ENCODE peak calls at places on chromosome 16, in four cellular contexts. K is HepG2, R is GM12878, E is H1. J is an unnamed sample.

GRCh38 chr16:70688266-70688742 is 2.5 kb upstream of the MTSS2 start:
- DNase-seq in K (no peak), R (no peak), E (no peak), J (no peak)

GRCh38 chr16:50839920-50840729 is 98.2 kb downstream of the CYLD start:
- DNase-seq in K (no peak), R (no peak), E (no peak), J (no peak)

GRCh38 chr16:14302031-14302398 is 230.9 kb downstream of the MRTFB start:
- DNase-seq in K (peak), R (no peak), E (no peak), J (peak)

GRCh38 chr16:27767971-27768591 is 218.1 kb downstream of the KATNIP start:
- DNase-seq in K (no peak), R (no peak), E (no peak), J (no peak)

GRCh38 chr16:87945351-87946042 is 5.7 kb upstream of the BANP start:
- DNase-seq in K (no peak), R (no peak), E (no peak), J (no peak)

GRCh38 chr16:508884-509736 is 18.4 kb upstream of the CAPN15 start:
- DNase-seq in K (peak), R (no peak), E (no peak), J (no peak)

GRCh38 chr16:68420366-68420765 is 27.9 kb downstream of the SMPD3 start:
- DNase-seq in K (no peak), R (no peak), E (no peak), J (no peak)

GRCh38 chr16:84442416-84443145 is 61.9 kb downstream of the MEAK7 start:
- DNase-seq in K (no peak), R (no peak), E (no peak), J (no peak)

GRCh38 chr16:28846933-28847273 is 755 bp upstream of the TUFM start:
- DNase-seq in K (no peak), R (no peak), E (no peak), J (no peak)

GRCh38 chr16:79001156-79001997 is 599.2 kb downstream of the MAF start:
- DNase-seq in K (no peak), R (no peak), E (no peak), J (no peak)

DNA sequence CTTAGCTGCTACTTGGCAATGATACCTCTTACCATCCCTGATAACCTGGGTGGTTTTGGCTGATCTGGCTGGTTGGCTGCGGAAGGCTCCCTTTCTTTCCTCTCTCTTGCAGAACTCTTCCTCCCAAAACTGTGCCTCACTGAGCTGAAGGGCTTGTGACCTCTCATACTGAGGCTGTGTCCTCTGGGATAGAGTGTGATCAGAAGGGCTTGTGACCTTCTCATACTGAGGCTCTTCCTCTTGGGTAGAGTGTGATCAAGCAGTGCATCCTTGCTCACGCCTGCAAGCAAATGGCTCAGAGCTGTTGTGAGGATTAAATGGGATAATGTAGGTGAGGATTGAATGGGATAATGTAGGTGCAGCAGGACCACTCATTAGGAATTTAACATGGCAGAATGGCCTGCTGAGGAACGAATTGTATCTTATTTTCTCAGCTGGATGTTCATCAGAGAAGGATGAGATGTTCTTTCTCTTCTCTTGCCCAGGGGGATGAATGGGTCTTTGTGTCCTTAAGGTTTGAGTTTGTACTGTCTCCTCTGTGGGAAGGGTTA is 130.2 kb upstream of the HS3ST2 start:
- DNase-seq in K (no peak), R (no peak), E (no peak), J (no peak)
- TF ChIP-seq SUZ12 in K (no peak), R (no peak), E (no peak), J (no peak)

DNA sequence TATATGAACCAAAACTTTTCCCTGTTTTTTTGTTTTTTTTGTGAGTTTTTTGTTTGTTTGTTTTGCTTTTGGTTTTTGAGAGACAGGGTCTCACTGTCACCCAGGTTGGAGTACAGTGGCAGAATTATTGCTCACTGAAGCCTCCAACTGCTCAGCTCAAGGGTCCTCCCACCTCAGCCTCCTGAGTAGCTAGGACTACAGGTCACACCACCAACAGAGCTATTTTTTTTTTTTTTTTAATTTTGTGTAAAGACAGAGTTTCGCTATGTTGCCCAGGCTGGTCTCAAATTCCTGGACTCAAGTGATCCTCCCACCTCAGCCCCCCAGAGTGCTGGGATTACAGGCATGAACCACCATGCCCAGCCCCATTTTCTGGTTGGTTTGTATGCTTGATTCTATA is 28.6 kb downstream of the CMTM4 start:
- DNase-seq in K (no peak), R (no peak), E (no peak), J (no peak)
- TF ChIP-seq SP1 in K (no peak), R (no peak), E (no peak), J (no peak)

GRCh38 chr16:10870808-10871156 is 6.2 kb upstream of the CIITA start:
- DNase-seq in K (no peak), R (no peak), E (no peak), J (no peak)
- TF ChIP-seq SUZ12 in K (no peak), R (no peak), E (no peak), J (no peak)

GRCh38 chr16:12173121-12173520 is 196.6 kb downstream of the SNX29 start:
- DNase-seq in K (no peak), R (no peak), E (no peak), J (no peak)

GRCh38 chr16:12172343-12172742 is 195.8 kb downstream of the SNX29 start:
- DNase-seq in K (no peak), R (no peak), E (no peak), J (no peak)

GRCh38 chr16:12178251-12178990 is 201.9 kb downstream of the SNX29 start:
- DNase-seq in K (no peak), R (no peak), E (no peak), J (no peak)

GRCh38 chr16:12177643-12178042 is 201.1 kb downstream of the SNX29 start:
- DNase-seq in K (no peak), R (no peak), E (no peak), J (no peak)

DNA sequence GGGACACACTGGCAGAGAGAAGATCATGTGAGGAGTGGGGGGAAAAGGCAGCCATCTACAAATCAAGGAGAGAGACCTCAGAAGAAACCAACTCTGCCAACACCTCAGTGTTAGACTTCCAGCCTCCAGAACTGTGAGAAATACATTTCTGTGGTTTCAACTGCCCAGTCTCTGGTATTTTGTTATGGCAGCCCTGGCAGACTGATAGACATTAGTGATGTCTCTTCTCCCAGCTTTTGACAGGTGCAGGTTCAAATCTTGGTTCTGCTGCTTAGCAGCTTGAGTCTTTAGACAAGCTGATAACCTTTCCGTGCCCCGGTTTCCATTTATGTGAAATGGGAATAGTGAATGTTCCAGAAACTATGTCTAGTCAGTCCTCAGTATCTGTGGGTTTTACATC is 199.5 kb downstream of the SNX29 start:
- DNase-seq in K (no peak), R (no peak), E (no peak), J (no peak)
- TF ChIP-seq SP1 in K (no peak), R (no peak), E (no peak), J (no peak)

GRCh38 chr16:9062301-9062700 is 29.1 kb upstream of the HAPSTR1 start:
- DNase-seq in K (no peak), R (no peak), E (no peak), J (no peak)
- TF ChIP-seq SUZ12 in K (no peak), R (no peak), E (no peak), J (no peak)

DNA sequence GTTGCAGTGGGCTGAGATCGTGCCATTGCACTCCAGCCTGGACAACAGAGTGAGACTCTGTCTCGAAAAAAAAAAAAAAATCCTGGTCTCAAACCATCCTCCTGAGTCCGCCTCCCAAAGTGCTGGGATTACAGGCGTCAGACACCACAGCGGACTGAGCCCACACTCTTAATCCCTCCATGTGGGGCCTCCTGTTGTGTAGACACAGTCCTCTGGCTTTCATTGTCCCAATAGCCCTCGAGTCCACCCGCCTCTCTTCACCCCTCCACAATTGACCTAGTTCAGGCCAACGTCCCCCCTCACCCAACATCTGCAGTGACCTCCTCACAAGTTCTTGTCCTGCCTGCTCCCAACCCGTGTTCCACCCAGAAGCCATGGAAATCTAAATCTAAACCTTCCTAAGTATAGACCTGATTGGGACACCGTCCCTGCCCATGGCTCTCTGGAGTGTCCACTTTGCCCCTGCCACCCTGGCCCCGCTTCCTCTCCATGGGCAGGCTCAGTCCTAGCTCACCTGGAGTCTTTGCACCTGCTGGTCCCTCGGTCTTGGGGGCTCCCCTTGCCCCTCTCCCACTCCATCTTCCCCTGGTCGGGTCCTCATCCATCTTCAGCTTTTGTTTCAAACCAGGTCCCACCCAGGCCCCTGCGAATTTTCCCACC is 46.7 kb downstream of the HAPSTR1 start:
- DNase-seq in K (no peak), R (no peak), E (no peak), J (no peak)
- TF ChIP-seq SP1 in K (no peak), R (no peak), E (no peak), J (no peak)

DNA sequence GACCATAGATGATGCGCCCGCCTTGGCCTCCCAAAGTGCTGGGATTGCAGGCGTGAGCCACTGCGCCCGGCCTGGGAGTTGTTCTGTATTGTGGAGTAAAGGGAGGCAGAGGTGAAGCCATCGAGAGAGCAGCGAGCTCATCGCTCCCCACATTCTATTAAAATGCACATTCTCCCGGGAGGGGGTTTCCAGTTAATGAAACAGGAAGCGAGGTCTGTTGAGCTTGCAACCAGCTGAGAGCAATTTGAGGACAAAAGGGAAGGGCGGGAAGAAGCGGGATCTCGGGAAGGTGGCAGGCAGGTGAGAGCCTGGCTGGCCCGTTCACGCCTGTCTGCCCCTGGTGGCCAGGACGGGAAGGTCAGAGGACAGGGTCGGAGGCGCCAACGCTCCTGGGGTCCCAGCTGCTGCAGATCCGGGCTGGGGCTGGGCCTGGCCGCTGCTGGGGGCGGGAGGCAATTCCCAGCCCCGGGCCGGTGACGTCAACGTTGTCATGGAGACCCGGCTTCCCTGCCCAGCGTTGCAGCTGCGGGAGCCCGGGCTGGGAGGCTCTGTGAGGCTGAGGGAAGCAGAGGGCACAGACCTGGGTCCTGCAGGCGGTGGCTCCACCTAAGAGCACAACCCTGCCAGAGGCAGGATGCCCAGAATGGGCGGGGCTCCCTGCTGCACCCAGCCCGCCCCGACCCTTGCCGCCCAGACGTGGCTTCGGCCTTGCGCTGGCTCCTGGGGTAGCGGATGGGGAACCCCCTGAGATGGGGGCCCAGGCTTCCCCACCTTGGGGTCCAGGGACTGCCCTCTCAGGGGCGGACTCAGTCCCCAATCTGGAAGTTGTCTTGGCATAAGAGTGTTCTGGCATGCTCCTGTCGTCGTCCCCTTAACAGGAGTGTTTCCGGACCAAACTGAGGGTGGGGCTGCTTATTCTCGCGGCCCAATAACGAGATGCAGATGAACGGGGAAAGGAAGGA is 48.7 kb upstream of the PLCG2 start:
- DNase-seq in K (peak), R (no peak), E (peak), J (peak)
- TF ChIP-seq SUZ12 in K (no peak), R (no peak), E (no peak), J (no peak)